ENCODE peak calls at places on chromosome 1, in seven cellular contexts. P, Y, B, J, G, M and L are unnamed samples.

GRCh38 chr1:212753766-212754165 is 37.8 kb downstream of the NSL1 start:
- DNase-seq in J (no peak), G (no peak), Y (no peak), M (no peak), B (no peak), P (no peak), L (no peak)

GRCh38 chr1:99106274-99106673 is 101.6 kb upstream of the PLPPR5 start:
- DNase-seq in P (no peak), J (no peak), G (no peak), Y (no peak), B (no peak), M (no peak), L (no peak)

GRCh38 chr1:1164701-1165451 is 8.8 kb upstream of the TTLL10 start:
- DNase-seq in M (peak; percentile 84), G (no peak), J (no peak), P (peak; percentile 34), B (peak; percentile 82), Y (no peak), L (no peak)

GRCh38 chr1:112878321-112878720 is 77.7 kb downstream of the SLC16A1 start:
- DNase-seq in M (no peak), J (no peak), P (no peak), B (no peak), G (no peak), Y (no peak), L (no peak)

GRCh38 chr1:916173-917075 is 7.3 kb upstream of the SAMD11 start:
- DNase-seq in G (peak; percentile 47), M (peak; percentile 68), B (no peak), Y (no peak), P (peak; percentile 75), J (no peak), L (no peak)

GRCh38 chr1:193462629-193463320 is 276.4 kb upstream of the B3GALT2 start:
- DNase-seq in B (no peak), P (no peak), Y (peak; percentile 21), G (no peak), J (peak; percentile 20), M (no peak), L (no peak)

GRCh38 chr1:246284021-246284420 is 223.1 kb downstream of the SMYD3 start:
- DNase-seq in B (no peak), G (no peak), M (no peak), Y (peak; percentile 70), P (no peak), J (no peak), L (no peak)

GRCh38 chr1:61300899-61301298 is 218.5 kb downstream of the NFIA start:
- DNase-seq in Y (no peak), M (no peak), G (no peak), P (no peak), J (no peak), B (no peak), L (no peak)

GRCh38 chr1:40107290-40107959 is 10.4 kb upstream of the PPT1 start:
- DNase-seq in G (no peak), B (peak; percentile 96), J (no peak), Y (no peak), M (peak; percentile 21), P (no peak), L (no peak)

GRCh38 chr1:234619071-234619480 is 9.1 kb upstream of the IRF2BP2 start:
- DNase-seq in Y (peak; percentile 61), J (no peak), M (no peak), G (no peak), B (no peak), P (peak; percentile 67), L (no peak)

DNA sequence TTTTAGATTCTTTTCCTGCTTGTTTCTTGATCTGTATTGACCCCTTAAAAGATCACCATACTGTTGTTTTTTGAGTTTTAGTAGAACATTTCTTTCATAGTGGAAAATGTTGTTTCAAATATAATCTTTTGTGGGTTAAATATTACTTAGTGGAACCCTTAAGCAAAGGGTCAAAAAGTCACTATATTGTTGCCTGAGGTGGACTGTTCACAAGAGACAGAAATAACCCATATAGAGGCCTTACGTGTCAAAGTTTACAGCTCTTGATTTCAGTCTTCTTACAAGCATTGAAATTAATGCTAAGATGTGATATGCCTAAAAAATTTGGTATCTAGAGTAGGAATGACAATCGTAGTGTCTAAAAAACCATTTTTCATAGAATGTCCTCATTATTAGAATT is 6.3 kb downstream of the DNAJB4 start:
- DNase-seq in G (no peak), Y (no peak), M (no peak), P (no peak), B (no peak), J (no peak), L (no peak)
- H3K4me3 ChIP-seq in G (no peak overlapping the region), Y (no peak overlapping the region), M (no peak overlapping the region), P (peak overlapping the region; percentile 95), B (no peak overlapping the region), J (no peak overlapping the region), L (no peak overlapping the region)

GRCh38 chr1:32967863-32968571 is 3.4 kb upstream of the RNF19B start:
- DNase-seq in G (no peak), P (peak; percentile 84), J (no peak), M (no peak), Y (peak; percentile 77), B (peak; percentile 35), L (no peak)

GRCh38 chr1:32972814-32973428 is 8.3 kb upstream of the RNF19B start:
- DNase-seq in G (peak; percentile 63), B (peak; percentile 67), M (peak; percentile 83), J (peak; percentile 69), Y (peak; percentile 45), P (peak; percentile 63), L (no peak)

GRCh38 chr1:32971156-32971555 is 6.5 kb upstream of the RNF19B start:
- DNase-seq in B (no peak), M (no peak), J (no peak), G (no peak), P (no peak), Y (no peak), L (no peak)

GRCh38 chr1:32969556-32969955 is 4.9 kb upstream of the RNF19B start:
- DNase-seq in M (no peak), B (peak; percentile 80), G (no peak), J (no peak), Y (no peak), P (no peak), L (no peak)

DNA sequence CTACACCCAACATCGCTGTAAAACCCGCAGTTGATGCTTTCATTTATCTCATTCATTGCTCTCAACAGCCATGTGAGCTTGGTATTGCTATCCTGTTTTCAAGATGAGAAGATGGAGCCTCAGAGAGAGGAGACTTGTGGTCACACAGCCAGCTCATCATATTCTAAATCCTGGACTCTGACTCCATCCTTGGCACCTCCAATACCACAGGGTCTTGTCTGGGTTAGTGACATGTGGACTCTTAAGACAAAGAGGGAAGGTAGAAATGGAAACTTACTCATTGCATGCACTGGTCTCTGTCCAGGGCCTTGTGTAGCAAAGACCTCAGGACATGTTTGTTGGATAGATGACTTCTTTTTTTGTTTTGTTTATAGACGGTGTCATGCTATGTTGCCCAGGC is 7.0 kb upstream of the RNF19B start:
- DNase-seq in B (no peak), G (no peak), J (no peak), P (no peak), M (no peak), Y (no peak), L (no peak)
- H3K27me3 ChIP-seq in B (no peaks in the 10 kb centered on the region), G (no peaks in the 10 kb centered on the region), J (peaks cover 24% of the 10 kb centered on the region), P (no peaks in the 10 kb centered on the region), M (no peaks in the 10 kb centered on the region), Y (peaks cover 2% of the 10 kb centered on the region), L (peaks cover 18% of the 10 kb centered on the region)

GRCh38 chr1:217253351-217253750 is 377.5 kb downstream of the GPATCH2 start:
- DNase-seq in P (no peak), J (no peak), G (no peak), B (no peak), M (no peak), Y (no peak), L (no peak)
- H3K4me3 ChIP-seq in P (no peak overlapping the region), J (no peak overlapping the region), G (no peak overlapping the region), B (no peak overlapping the region), M (no peak overlapping the region), Y (no peak overlapping the region), L (no peak overlapping the region)

GRCh38 chr1:230423936-230424335 is 2.2 kb downstream of the PGBD5 start:
- DNase-seq in G (no peak), Y (no peak), M (no peak), P (no peak), J (no peak), B (no peak), L (no peak)

GRCh38 chr1:230424440-230425251 is 1.5 kb downstream of the PGBD5 start:
- DNase-seq in G (no peak), M (peak; percentile 47), B (no peak), P (peak; percentile 4), J (no peak), Y (no peak), L (no peak)

GRCh38 chr1:230422221-230422981 is 3.7 kb downstream of the PGBD5 start:
- DNase-seq in P (no peak), Y (no peak), J (no peak), B (no peak), G (no peak), M (no peak), L (no peak)

GRCh38 chr1:230421485-230421884 is 4.6 kb downstream of the PGBD5 start:
- DNase-seq in Y (no peak), J (no peak), B (no peak), G (no peak), P (no peak), M (no peak), L (no peak)

GRCh38 chr1:230423261-230423660 is 2.9 kb downstream of the PGBD5 start:
- DNase-seq in G (no peak), P (no peak), Y (no peak), M (no peak), J (no peak), B (no peak), L (no peak)
- H3K27me3 ChIP-seq in G (no peaks in the 10 kb centered on the region), P (peaks cover 29% of the 10 kb centered on the region), Y (peaks cover 30% of the 10 kb centered on the region), M (no peaks in the 10 kb centered on the region), J (peaks cover 30% of the 10 kb centered on the region), B (peaks cover 91% of the 10 kb centered on the region), L (peaks cover 5% of the 10 kb centered on the region)

DNA sequence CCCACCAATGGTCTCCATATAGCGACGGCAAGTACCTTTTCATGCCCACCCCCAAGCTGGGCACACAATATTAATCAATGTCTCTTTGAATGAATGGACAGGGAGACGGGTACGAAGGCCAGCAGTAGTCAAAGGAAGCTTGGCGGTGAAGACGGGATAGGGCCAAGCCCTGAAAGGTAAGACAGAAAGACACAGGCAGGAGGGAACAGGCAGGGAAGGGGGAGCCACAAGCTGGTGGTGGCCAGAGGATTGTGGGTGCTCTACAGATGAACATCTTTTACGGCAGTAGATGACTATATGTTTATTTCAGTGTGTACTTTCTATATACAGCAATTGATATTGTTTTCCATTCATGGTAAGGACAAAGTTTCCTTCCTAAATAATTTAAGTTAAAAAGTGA is 16.3 kb downstream of the CAPZB start:
- DNase-seq in G (no peak), Y (no peak), B (no peak), M (no peak), J (no peak), P (no peak), L (no peak)
- H3K4me3 ChIP-seq in G (no peak overlapping the region), Y (no peak overlapping the region), B (no peak overlapping the region), M (no peak overlapping the region), J (no peak overlapping the region), P (peak overlapping the region; percentile 7), L (no peak overlapping the region)

GRCh38 chr1:219938706-219939105 is 10.3 kb upstream of the SLC30A10 start:
- DNase-seq in M (no peak), J (no peak), Y (peak; percentile 51), G (no peak), P (peak; percentile 23), B (peak; percentile 83), L (no peak)
- H3K27me3 ChIP-seq in M (no peaks in the 10 kb centered on the region), J (no peaks in the 10 kb centered on the region), Y (no peaks in the 10 kb centered on the region), G (no peaks in the 10 kb centered on the region), P (peaks cover 21% of the 10 kb centered on the region), B (peaks cover 38% of the 10 kb centered on the region), L (no peaks in the 10 kb centered on the region)